ENCODE peak calls at places on chromosomes 12 and 14, in five cellular contexts. X, R, P, A and K are unnamed samples.

GRCh38 chr12:55847603-55848329 is 5.0 kb upstream of the MMP19 start:
- DNase-seq in P (peak; percentile 90), A (peak; percentile 100), X (no peak), R (peak; percentile 94), K (no peak)

GRCh38 chr14:22886500-22887259 is 3.7 kb downstream of the REM2 start:
- DNase-seq in P (peak; percentile 84), R (peak; percentile 38), A (peak; percentile 13), X (peak; percentile 65), K (no peak)

GRCh38 chr12:26768611-26769603 is 64.1 kb downstream of the ITPR2 start:
- DNase-seq in A (no peak), P (no peak), R (no peak), X (no peak), K (no peak)

GRCh38 chr12:42325776-42326465 is at the start of the genes PPHLN1 and ZCRB1:
- DNase-seq in X (peak; percentile 77), A (peak; percentile 71), R (peak; percentile 84), P (peak; percentile 95), K (peak; percentile 39)

GRCh38 chr12:125283521-125283920 is 218.3 kb downstream of the AACS start:
- DNase-seq in R (no peak), X (no peak), P (no peak), A (no peak), K (no peak)

GRCh38 chr14:57390806-57391562 is 598 bp downstream of the NAA30 start:
- DNase-seq in R (peak; percentile 36), P (peak; percentile 38), A (peak; percentile 14), X (peak; percentile 30), K (no peak)

GRCh38 chr14:22560638-22561365 is 28.2 kb downstream of the DAD1 start:
- DNase-seq in R (no peak), P (no peak), X (no peak), A (no peak), K (no peak)

GRCh38 chr14:100741956-100742355 is 15.3 kb downstream of the DLK1 start:
- DNase-seq in X (no peak), R (no peak), A (no peak), P (no peak), K (no peak)

GRCh38 chr12:42692749-42693148 is 103.2 kb upstream of the PRICKLE1 start:
- DNase-seq in A (no peak), X (no peak), P (no peak), R (no peak), K (no peak)

GRCh38 chr12:29552324-29552927 is 54.9 kb upstream of the OVCH1 start:
- DNase-seq in P (peak; percentile 74), A (peak; percentile 61), X (peak; percentile 63), R (peak; percentile 51), K (peak; percentile 35)

GRCh38 chr14:39430762-39431415 is 1.3 kb downstream of the FBXO33 start:
- DNase-seq in X (no peak), A (peak; percentile 13), R (no peak), P (peak; percentile 29), K (no peak)

GRCh38 chr14:30869525-30870150 is 4.7 kb upstream of the COCH start:
- DNase-seq in A (no peak), R (no peak), X (no peak), P (no peak), K (no peak)

GRCh38 chr12:126627596-126627995 is 1562.4 kb downstream of the AACS start:
- DNase-seq in X (no peak), R (no peak), P (no peak), A (no peak), K (no peak)

GRCh38 chr14:22928237-22929103 is 706 bp downstream of the PRMT5 start:
- DNase-seq in X (no peak), A (no peak), P (no peak), R (no peak), K (no peak)

GRCh38 chr12:120229071-120229582 is 28.2 kb upstream of the RPLP0 start:
- DNase-seq in R (no peak), A (no peak), P (peak; percentile 87), X (peak; percentile 4), K (no peak)

GRCh38 chr14:97402279-97402678 is 605.1 kb downstream of the VRK1 start:
- DNase-seq in A (no peak), X (no peak), R (no peak), P (no peak), K (no peak)

GRCh38 chr14:36021926-36022325 is 154.6 kb downstream of the PTCSC3 start:
- DNase-seq in X (no peak), P (no peak), R (no peak), A (no peak), K (no peak)

GRCh38 chr14:59026086-59026485 is 162.4 kb upstream of the DAAM1 start:
- DNase-seq in X (no peak), P (no peak), R (no peak), A (no peak), K (no peak)

GRCh38 chr14:33894339-33894738 is 56.5 kb downstream of the EGLN3 start:
- DNase-seq in P (no peak), R (no peak), X (no peak), A (no peak), K (no peak)

GRCh38 chr12:2557589-2557988 is 237.2 kb upstream of the FKBP4 start:
- DNase-seq in P (no peak), R (no peak), X (no peak), A (no peak), K (no peak)

GRCh38 chr12:27524489-27524835 is 456 bp downstream of the PPFIBP1 start:
- DNase-seq in A (no peak), R (no peak), P (no peak), X (no peak), K (no peak)

GRCh38 chr14:57435923-57436322 is 45.5 kb downstream of the NAA30 start:
- DNase-seq in A (no peak), R (no peak), X (no peak), P (no peak), K (no peak)

GRCh38 chr14:51302319-51303030 is 62.4 kb downstream of the TMX1 start:
- DNase-seq in P (no peak), R (no peak), A (no peak), X (no peak), K (no peak)

GRCh38 chr12:108403952-108404351 is 64.8 kb upstream of the CMKLR1 start:
- DNase-seq in A (no peak), R (no peak), P (no peak), X (no peak), K (no peak)

GRCh38 chr12:68477256-68477655 is 133.4 kb upstream of the RAP1B start:
- DNase-seq in R (no peak), A (peak; percentile 39), P (no peak), X (no peak), K (no peak)

GRCh38 chr14:90273532-90273931 is 17.2 kb downstream of the PSMC1 start:
- DNase-seq in P (peak; percentile 65), R (peak; percentile 37), A (no peak), X (no peak), K (no peak)

GRCh38 chr12:131604859-131605258 is 106.0 kb upstream of the SFSWAP start:
- DNase-seq in X (no peak), P (no peak), R (no peak), A (no peak), K (no peak)
- H3K4me1 ChIP-seq in X (peaks cover 43% of the 10 kb centered on the region), P (no peaks in the 10 kb centered on the region), R (no peaks in the 10 kb centered on the region), A (no peaks in the 10 kb centered on the region), K (no peaks in the 10 kb centered on the region)

DNA sequence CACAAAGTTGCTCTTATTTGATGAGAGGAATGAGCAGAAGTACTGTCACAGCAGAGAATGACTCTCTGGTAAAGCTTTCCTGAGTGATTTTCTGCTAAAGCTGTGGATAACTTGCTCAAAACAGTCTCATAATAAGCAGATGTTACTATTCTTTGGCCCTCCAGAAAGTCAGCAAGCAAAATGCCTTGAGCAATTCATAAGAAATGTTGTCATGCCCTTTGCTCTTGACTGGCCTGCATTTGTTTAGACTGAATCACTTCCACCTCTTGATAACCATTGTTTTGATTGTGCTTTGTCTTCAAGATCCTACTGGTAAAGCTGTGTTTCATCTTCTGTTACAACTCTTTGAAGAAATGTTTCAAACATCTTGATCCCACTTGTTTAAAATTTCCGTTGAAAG is 457.9 kb upstream of the FOXG1 start:
- DNase-seq in A (no peak), P (no peak), X (no peak), R (no peak), K (no peak)
- H3K27ac ChIP-seq in A (no peak overlapping the region), P (no peak overlapping the region), X (no peak overlapping the region), R (no peak overlapping the region), K (no peak overlapping the region)

DNA sequence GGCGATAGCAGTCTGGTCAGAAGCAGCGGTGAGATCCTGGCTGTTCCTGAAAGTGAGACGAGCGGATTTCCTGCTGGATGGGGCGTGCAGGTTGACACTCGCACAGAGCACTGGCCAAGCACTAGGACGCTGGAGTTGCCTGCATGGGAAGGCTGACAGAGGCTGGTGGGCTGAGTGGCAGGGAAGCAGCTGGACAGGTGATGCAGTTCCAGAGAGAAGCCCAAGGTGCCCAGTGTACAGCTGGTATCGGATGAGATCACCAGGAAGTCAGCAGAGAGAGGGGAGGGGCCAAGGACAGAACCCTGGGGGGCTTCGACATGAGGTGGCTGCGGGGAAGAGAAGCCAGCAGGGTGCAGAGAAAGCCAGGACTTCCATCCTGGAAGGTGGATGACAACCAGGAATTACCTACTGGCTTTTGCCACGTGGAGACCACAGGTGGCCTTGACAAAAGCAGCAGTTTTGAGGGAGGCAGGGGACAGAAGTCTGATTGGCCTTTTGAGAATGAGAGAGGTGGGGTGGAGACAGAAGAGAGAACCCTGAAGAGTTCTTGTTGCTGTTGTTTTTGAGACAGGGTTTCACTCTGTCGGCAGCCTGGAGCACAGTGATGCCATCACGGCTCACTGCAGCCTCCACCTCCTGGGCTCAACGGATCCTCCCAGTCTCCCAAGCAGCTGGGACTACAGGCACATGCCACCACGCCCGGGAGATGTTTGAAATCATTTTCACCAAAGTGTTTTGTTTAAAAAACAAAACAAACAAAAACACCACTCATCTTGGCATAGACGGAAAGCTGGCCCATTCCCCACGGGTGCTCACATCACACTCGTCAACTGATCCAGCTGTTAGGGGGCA is 35.3 kb downstream of the CDC42BPB start:
- DNase-seq in P (no peak), X (no peak), R (no peak), A (peak; percentile 48), K (no peak)
- H3K4me3 ChIP-seq in P (no peak overlapping the region), X (no peak overlapping the region), R (no peak overlapping the region), A (no peak overlapping the region), K (no peak overlapping the region)

DNA sequence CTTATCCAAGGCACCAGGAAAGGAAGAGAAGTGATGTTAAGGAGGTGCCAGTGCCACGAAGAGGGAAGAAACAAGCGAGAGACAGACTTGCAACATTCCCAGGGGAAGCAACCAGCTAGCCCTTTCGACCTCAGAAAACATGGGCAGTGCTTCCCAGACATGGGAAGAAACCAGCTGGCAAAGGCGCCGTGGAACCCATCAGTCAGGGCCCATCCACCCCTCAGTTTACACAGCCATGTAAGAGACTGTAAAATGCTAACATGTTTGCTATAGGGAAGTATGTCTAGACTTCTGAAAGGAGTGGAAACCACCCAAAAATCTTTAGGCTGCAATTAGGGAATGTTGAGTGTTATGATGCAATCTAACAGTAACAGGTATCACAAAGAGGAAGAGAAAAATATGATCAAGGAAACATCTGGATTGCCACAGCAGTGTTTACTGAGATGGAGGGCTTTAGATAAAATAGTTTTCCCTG is 26.3 kb downstream of the ANAPC5 start:
- DNase-seq in R (no peak), P (no peak), A (no peak), X (no peak), K (no peak)
- H3K4me1 ChIP-seq in R (no peaks in the 10 kb centered on the region), P (no peaks in the 10 kb centered on the region), A (no peaks in the 10 kb centered on the region), X (no peaks in the 10 kb centered on the region), K (no peaks in the 10 kb centered on the region)